ENCODE peak calls at places on chromosome 21, in five cellular contexts. Z is body of pancreas, O is NB4, G is IMR-90, J is adrenal gland. F is an unnamed sample.

GRCh38 chr21:30072496-30072895 is 94.1 kb downstream of the CLDN17 start:
- DNase-seq in J (no peak), G (no peak), Z (peak), O (peak), F (peak)

GRCh38 chr21:28257276-28257675 is 735.4 kb downstream of the LTN1 start:
- DNase-seq in Z (no peak), G (no peak), J (no peak), O (no peak), F (no peak)

GRCh38 chr21:42392731-42393442 is 3.0 kb downstream of the TMPRSS3 start:
- DNase-seq in J (no peak), Z (no peak), G (no peak), O (no peak), F (no peak)

GRCh38 chr21:43985690-43986251 is 26.3 kb upstream of the TRAPPC10 start:
- DNase-seq in O (no peak), Z (no peak), G (no peak), J (no peak), F (no peak)

GRCh38 chr21:40936771-40937261 is 89.9 kb upstream of the DSCAM start:
- DNase-seq in O (no peak), G (no peak), J (no peak), Z (peak), F (no peak)

GRCh38 chr21:42145569-42146250 is 73.2 kb upstream of the ABCG1 start:
- DNase-seq in G (peak), Z (peak), J (peak), O (peak), F (peak)

GRCh38 chr21:28111151-28111619 is 881.5 kb downstream of the LTN1 start:
- DNase-seq in J (peak), O (no peak), Z (peak), G (peak), F (no peak)

GRCh38 chr21:19261731-19262367 is 858.3 kb upstream of the TMPRSS15 start:
- DNase-seq in J (no peak), Z (no peak), G (no peak), O (no peak), F (no peak)

GRCh38 chr21:38766987-38767722 is 38.6 kb upstream of the ETS2 start:
- DNase-seq in J (no peak), G (no peak), O (no peak), Z (peak), F (no peak)

GRCh38 chr21:42533963-42534355 is 20.3 kb downstream of the SLC37A1 start:
- DNase-seq in Z (no peak), O (no peak), G (no peak), J (peak), F (no peak)

GRCh38 chr21:31135536-31136184 is 97.4 kb upstream of the KRTAP19-8 start:
- DNase-seq in J (no peak), Z (no peak), O (peak), G (no peak), F (no peak)

GRCh38 chr21:44913425-44914175 is 7.1 kb downstream of the ITGB2 start:
- DNase-seq in Z (no peak), J (no peak), G (no peak), O (no peak), F (no peak)

GRCh38 chr21:34073032-34073748 is at the start of the genes MRPS6 and SLC5A3:
- DNase-seq in G (peak), O (peak), J (peak), Z (peak), F (peak)
- TF ChIP-seq POLR2A in G (peak), O (peak), J (peak), Z (peak), F (peak)

DNA sequence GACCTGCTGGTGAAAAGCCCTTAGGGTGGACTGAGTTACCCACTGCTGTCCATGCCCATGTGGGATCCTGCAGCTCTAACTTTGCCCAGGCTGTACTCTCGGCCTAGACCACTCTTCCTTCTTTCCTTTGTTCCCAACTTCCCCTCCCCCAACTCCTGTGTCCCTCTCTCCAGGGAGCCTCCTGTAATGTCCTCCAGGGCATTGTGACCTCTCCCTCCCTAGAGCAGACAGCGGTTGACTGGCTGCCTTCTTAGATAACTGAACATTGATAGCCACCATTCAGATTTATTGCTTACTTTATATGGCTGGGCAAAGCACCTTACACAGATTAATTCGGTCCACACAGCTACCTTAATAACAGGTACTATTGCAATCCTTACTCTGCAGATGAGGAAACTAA is 5.0 kb downstream of the RUNX1 start:
- DNase-seq in G (no peak), Z (no peak), O (no peak), J (no peak), F (no peak)
- TF ChIP-seq POLR2A in G (no peak), Z (no peak), O (no peak), J (no peak), F (no peak)

DNA sequence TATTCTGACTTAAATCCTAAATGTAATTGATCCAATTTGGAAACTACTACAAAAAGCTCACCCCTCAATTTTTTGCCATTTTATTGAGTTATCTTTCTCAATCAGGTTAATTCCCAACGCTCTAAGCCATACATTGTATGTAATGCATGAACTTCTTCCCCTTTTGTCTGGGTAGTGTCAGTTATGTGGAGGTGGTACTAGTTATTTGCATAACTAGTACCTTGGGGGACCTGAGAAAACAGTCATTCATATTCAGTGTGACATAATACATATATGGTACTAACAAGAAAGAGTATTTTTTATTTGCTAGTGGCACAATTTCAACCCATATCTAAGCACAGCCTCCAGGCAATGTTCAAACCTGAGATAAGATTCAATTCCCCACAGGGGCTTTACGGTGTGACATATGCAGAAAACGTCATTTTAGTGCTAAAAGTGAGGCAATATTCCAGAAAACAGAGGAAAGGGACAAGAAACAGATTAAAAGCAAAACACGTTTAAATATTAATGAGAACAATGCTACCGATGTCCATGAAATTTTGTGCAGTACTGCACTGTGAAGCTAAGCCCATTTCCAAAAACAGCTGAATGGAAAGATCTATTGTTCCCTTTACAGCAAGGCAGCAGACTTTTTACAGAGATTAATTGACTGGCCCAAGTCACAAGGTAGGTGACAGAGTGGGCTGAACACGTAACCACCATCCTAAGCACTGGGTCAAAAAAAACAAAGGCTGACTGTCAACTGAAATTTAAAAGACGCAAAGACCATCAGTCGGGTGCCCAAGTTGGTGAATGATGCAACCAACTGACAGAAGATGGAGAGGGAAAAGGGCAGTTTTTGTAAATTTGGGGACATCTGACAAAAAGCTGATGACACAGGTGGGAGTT is 1.4 kb downstream of the HLCS start:
- DNase-seq in Z (no peak), G (no peak), J (peak), O (peak), F (peak)
- TF ChIP-seq POLR2A in Z (no peak), G (no peak), J (no peak), O (no peak), F (peak)

GRCh38 chr21:45982256-45982757 is 737 bp downstream of the COL6A1 start:
- DNase-seq in G (no peak), Z (no peak), J (no peak), O (no peak), F (no peak)

GRCh38 chr21:45980697-45981096 is 873 bp upstream of the COL6A1 start:
- DNase-seq in Z (no peak), G (no peak), J (no peak), O (no peak), F (no peak)

GRCh38 chr21:45980271-45980670 is 1.3 kb upstream of the COL6A1 start:
- DNase-seq in Z (no peak), O (no peak), J (no peak), G (no peak), F (no peak)

GRCh38 chr21:45981641-45982255 is at the start of gene COL6A1:
- DNase-seq in J (peak), G (peak), O (peak), Z (peak), F (peak)

GRCh38 chr21:45981154-45981606 is 390 bp upstream of the COL6A1 start:
- DNase-seq in G (peak), O (peak), J (peak), Z (peak), F (peak)
- TF ChIP-seq POLR2A in G (peak), O (no peak), J (no peak), Z (peak), F (no peak)

DNA sequence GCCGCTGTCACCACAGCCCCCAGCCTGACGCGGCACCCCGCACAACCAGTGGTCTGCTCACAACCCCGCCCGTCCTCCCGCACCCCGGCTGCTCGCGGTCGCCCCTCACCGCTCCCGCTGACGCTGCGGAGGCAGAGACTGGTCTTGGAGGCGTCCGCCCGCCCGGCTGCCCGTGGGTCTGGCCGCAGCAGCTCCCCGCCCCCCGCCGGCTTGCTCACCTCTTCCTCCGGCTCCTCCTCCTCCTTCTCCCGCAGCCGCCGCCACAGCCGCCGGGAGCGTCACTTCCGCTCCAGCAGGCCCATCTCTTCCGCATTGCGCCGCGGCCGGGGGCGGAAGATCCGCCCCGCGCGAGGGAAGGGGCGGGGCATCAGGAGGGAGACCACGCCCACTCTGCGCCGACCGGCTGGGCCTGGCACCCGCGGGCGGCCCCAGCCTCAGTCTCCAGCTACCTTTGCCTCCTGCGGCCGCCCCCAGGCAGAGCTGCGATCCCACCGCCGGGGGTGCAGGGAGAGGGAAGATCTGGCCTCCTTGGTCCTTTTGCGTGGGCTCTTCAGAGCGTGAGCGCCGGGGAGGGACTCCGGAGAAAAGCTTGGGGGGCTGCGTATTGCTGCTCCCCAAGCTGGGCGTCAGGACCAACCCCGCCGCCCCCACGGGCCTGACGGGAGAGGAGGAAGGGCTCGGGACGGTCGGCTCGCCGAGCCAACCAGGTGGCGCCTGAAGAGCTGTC is at the start of gene SYNJ1:
- DNase-seq in O (peak), J (peak), Z (peak), G (peak), F (peak)
- TF ChIP-seq POLR2A in O (peak), J (peak), Z (peak), G (peak), F (peak)

DNA sequence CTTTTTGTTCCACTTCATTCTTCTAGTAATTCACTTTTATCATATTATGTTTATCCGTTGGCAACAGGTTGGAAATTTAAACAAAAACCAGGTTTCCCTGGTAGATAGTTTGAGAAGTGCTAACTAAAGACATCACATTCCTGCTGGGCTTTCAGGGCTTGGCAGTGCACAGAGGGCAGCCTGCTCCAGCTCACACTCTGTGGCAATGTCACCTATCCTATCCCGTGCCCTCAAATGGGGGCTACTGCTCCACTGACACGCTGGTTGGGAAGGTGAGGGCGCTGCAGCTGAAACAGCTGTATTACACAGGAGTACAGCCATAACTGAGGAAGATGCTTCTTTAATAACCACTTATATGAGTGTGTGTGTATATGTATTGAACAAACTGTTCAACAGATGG is 49.7 kb downstream of the RCAN1 start:
- DNase-seq in J (no peak), O (no peak), G (no peak), Z (no peak), F (no peak)
- TF ChIP-seq POLR2A in J (no peak), O (no peak), G (no peak), Z (no peak), F (no peak)

GRCh38 chr21:17611414-17612022 is 1.2 kb downstream of the BTG3 start:
- DNase-seq in Z (peak), J (peak), O (peak), G (peak), F (peak)

GRCh38 chr21:17612023-17612564 is 607 bp downstream of the BTG3 start:
- DNase-seq in G (peak), Z (peak), J (peak), O (peak), F (peak)

GRCh38 chr21:17610862-17611261 is 1.8 kb downstream of the BTG3 start:
- DNase-seq in Z (peak), O (peak), G (peak), J (no peak), F (peak)

GRCh38 chr21:17613242-17613676 is 558 bp upstream of the BTG3 start:
- DNase-seq in Z (peak), G (no peak), O (no peak), J (peak), F (peak)

DNA sequence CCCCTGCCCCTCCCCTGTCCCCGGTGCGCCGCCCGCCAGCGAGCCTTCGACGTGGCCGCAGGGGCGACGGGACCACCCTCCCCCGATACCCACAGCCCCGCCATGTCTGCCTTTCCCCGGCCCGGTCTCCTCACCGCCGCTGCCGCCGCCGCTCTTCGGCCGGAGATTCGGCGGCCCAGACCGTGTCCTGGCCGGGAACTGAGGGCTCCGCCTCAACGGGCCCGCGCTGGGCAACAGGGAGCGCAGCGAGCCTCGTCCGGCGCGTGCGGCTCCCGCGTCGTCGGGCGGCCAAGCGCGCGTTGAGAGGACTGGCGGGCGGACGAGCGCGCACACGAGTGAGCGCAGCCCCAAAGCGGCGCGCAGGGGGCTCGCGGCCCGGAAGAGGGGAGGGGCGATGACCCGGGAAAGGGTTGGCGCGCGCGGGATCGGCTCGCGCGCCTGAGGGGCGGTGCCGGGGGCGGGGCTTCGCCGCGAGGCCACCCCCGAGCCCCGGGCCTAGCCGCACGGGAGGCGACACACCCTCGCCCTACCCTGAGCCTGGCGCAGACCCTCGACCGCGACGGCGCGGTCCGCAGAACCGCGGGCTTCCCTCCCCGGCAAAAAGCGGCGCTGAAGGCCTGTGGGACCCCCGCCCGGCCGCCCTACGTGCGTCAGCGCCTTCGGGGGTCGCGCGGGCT is at the start of gene BTG3:
- DNase-seq in O (peak), J (peak), Z (peak), G (peak), F (peak)
- TF ChIP-seq POLR2A in O (no peak), J (peak), Z (peak), G (peak), F (peak)

F was measured in erythroblast.